ENCODE peak calls at places on chromosomes 7 and 10, in six cellular contexts. P is ELF-1, R is ovary, B is fibroblast of lung, M is MV-4-11, T is Caco-2. V is an unnamed sample.

GRCh38 chr7:27175626-27176342 is 1.7 kb upstream of the HOXA10 start:
- DNase-seq in P (peak), R (no peak), B (no peak), M (no peak), T (peak), V (no peak)

GRCh38 chr10:107544706-107545520 is 380.4 kb upstream of the SORCS1 start:
- DNase-seq in P (no peak), R (no peak), B (no peak), M (no peak), T (no peak), V (no peak)

GRCh38 chr7:101596898-101597297 is 32.2 kb downstream of the MYL10 start:
- DNase-seq in P (no peak), R (no peak), B (no peak), M (no peak), T (no peak), V (no peak)

GRCh38 chr10:46006219-46006618 is 24.2 kb downstream of the NCOA4 start:
- DNase-seq in P (no peak), R (no peak), B (peak), M (no peak), T (no peak), V (no peak)

GRCh38 chr7:35680403-35681013 is 14.4 kb downstream of the HERPUD2 start:
- DNase-seq in P (peak), R (no peak), B (peak), M (no peak), T (no peak), V (no peak)

GRCh38 chr10:72812798-72813430 is 80.6 kb upstream of the OIT3 start:
- DNase-seq in P (no peak), R (no peak), B (peak), M (no peak), T (no peak), V (no peak)

GRCh38 chr10:71678057-71678805 is 41.3 kb downstream of the C10orf105 start:
- DNase-seq in P (no peak), R (no peak), B (no peak), M (peak), T (no peak), V (no peak)

GRCh38 chr10:49365275-49365674 is 30.6 kb downstream of the DRGX start:
- DNase-seq in P (no peak), R (no peak), B (no peak), M (no peak), T (no peak), V (no peak)

GRCh38 chr7:139993592-139993991 is 69.2 kb downstream of the PARP12 start:
- DNase-seq in P (no peak), R (no peak), B (no peak), M (no peak), T (peak), V (no peak)

GRCh38 chr7:136923111-136923510 is 54.7 kb downstream of the CHRM2 start:
- DNase-seq in P (no peak), R (no peak), B (peak), M (no peak), T (no peak), V (no peak)

GRCh38 chr10:132175907-132176581 is 10.7 kb upstream of the DPYSL4 start:
- DNase-seq in P (peak), R (no peak), B (no peak), M (no peak), T (no peak), V (no peak)

GRCh38 chr10:45514283-45515270 is 140.6 kb downstream of the ALOX5 start:
- DNase-seq in P (no peak), R (no peak), B (peak), M (no peak), T (no peak), V (no peak)

GRCh38 chr10:49049660-49050059 is 65.7 kb downstream of the VSTM4 start:
- DNase-seq in P (no peak), R (no peak), B (no peak), M (no peak), T (no peak), V (no peak)

GRCh38 chr10:19922236-19922963 is 106.2 kb downstream of the PLXDC2 start:
- DNase-seq in P (no peak), R (no peak), B (peak), M (no peak), T (no peak), V (no peak)